ENCODE peak calls at places on chromosomes 11 and 22, in nine cellular contexts. W, V, Q, T, A, H, U, O and M are unnamed samples.

GRCh38 chr11:122180435-122180834 is 64.4 kb upstream of the BLID start:
- DNase-seq in H (no peak), A (no peak), O (no peak), U (no peak), T (peak; percentile 92), V (no peak), Q (no peak), W (no peak), M (no peak)

GRCh38 chr11:14101388-14101787 is 138.9 kb downstream of the SPON1 start:
- DNase-seq in Q (no peak), W (no peak), O (no peak), U (no peak), A (no peak), V (no peak), T (no peak), H (no peak), M (no peak)

GRCh38 chr11:110833033-110833484 is 120.8 kb upstream of the ARHGAP20 start:
- DNase-seq in V (no peak), W (no peak), O (no peak), A (no peak), T (no peak), H (no peak), Q (no peak), U (no peak), M (no peak)

GRCh38 chr11:88292156-88292844 is 45.2 kb downstream of the CTSC start:
- DNase-seq in T (peak; percentile 2), A (peak; percentile 45), V (no peak), W (peak; percentile 58), Q (peak; percentile 12), U (no peak), H (no peak), O (peak; percentile 54), M (no peak)

GRCh38 chr11:118265954-118266353 is 1.9 kb upstream of the MPZL2 start:
- DNase-seq in H (no peak), O (peak; percentile 87), V (no peak), Q (no peak), T (no peak), U (peak; percentile 86), A (no peak), W (peak; percentile 83), M (no peak)

GRCh38 chr11:48107188-48107704 is 109.4 kb upstream of the OR4B1 start:
- DNase-seq in V (no peak), O (no peak), A (no peak), H (peak; percentile 34), T (no peak), U (no peak), W (peak; percentile 57), Q (no peak), M (no peak)

GRCh38 chr11:64620286-64620962 is 29.4 kb downstream of the SLC22A12 start:
- DNase-seq in H (no peak), A (peak; percentile 82), V (no peak), O (no peak), U (no peak), W (peak; percentile 35), Q (peak; percentile 85), T (no peak), M (no peak)

GRCh38 chr22:31212783-31213626 is 907 bp downstream of the LIMK2 start:
- DNase-seq in U (no peak), H (no peak), A (no peak), Q (peak; percentile 26), O (no peak), W (no peak), V (no peak), T (no peak), M (no peak)

GRCh38 chr11:60127311-60127811 is 38.9 kb downstream of the MS4A2 start:
- DNase-seq in U (no peak), V (no peak), Q (no peak), H (no peak), O (no peak), W (no peak), T (no peak), A (no peak), M (no peak)

GRCh38 chr11:117654856-117655255 is 142.2 kb downstream of the DSCAML1 start:
- DNase-seq in A (no peak), H (no peak), U (no peak), V (no peak), T (no peak), O (no peak), W (no peak), Q (peak; percentile 86), M (no peak)

GRCh38 chr22:47328550-47329243 is 566.2 kb downstream of the TBC1D22A start:
- DNase-seq in A (no peak), U (no peak), O (no peak), T (peak; percentile 95), H (no peak), Q (peak; percentile 34), V (no peak), W (no peak), M (no peak)

GRCh38 chr11:16818284-16818683 is 79.8 kb downstream of the C11orf58 start:
- DNase-seq in T (no peak), A (no peak), H (no peak), O (no peak), W (no peak), Q (no peak), U (no peak), V (no peak), M (no peak)

DNA sequence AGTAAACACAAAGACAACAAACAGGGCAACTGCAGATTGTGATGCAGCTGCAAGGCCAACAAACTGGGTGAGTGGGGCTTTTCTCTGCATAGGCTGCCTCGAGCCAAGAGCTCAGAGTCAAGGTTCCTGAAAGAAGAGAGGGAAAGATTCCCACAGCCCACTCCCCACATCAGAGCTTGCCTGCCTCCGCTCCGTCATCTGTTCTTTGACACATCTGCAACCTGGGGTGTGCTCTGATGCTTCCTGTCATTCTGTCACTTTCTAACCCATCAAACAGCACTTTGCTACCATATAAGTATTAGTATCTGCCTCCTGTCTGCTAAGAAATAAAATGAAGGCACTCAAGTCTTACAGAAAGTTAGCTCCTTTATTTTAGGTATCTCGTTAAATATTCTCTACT is 46.9 kb downstream of the C22orf31 start:
- DNase-seq in A (no peak), T (no peak), W (no peak), V (no peak), Q (no peak), U (no peak), H (no peak), O (no peak), M (no peak)
- TF ChIP-seq POLR2AphosphoS5 in A (no peak), T (no peak), W (no peak), V (no peak), Q (no peak), U (no peak), H (no peak), O (no peak), M (no peak)

GRCh38 chr11:2807276-2807681 is 78.3 kb downstream of the CDKN1C start:
- DNase-seq in Q (peak; percentile 67), V (no peak), H (no peak), U (peak; percentile 84), T (no peak), O (peak; percentile 90), A (no peak), W (peak; percentile 79), M (no peak)
- TF ChIP-seq POLR2AphosphoS5 in Q (no peak), V (no peak), H (no peak), U (peak; percentile 88), T (no peak), O (peak; percentile 35), A (no peak), W (peak; percentile 60), M (no peak)

GRCh38 chr11:109304159-109304558 is 117.8 kb upstream of the C11orf87 start:
- DNase-seq in W (no peak), Q (no peak), T (no peak), O (no peak), H (no peak), V (no peak), U (no peak), A (no peak), M (no peak)

GRCh38 chr11:109305009-109305408 is 117.0 kb upstream of the C11orf87 start:
- DNase-seq in V (no peak), Q (no peak), U (no peak), T (no peak), H (no peak), A (no peak), W (no peak), O (no peak), M (no peak)

GRCh38 chr11:109308551-109308950 is 113.4 kb upstream of the C11orf87 start:
- DNase-seq in Q (no peak), H (no peak), W (no peak), T (no peak), O (no peak), A (no peak), U (no peak), V (no peak), M (no peak)

GRCh38 chr11:109309153-109309552 is 112.8 kb upstream of the C11orf87 start:
- DNase-seq in T (no peak), O (no peak), W (no peak), V (no peak), A (no peak), U (no peak), Q (peak; percentile 17), H (no peak), M (no peak)

DNA sequence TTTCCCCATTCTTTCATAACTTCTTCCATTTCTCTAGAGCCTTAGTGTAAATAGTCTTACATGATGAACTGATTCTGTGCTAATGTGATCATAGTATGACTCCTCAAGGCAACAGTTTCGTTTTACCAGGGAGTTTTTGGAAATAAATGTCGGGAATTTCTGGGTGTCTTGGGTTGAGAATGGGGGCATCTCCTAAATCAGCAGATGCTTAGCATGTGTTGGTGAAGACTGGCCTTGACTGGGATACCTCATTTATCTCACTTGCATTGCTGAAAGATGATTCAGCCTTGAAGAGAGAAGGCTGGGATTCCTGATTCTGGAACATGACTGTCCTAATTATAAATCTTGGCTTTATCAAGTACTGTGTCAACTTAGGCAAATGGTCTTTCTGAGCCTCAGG is 115.7 kb upstream of the C11orf87 start:
- DNase-seq in T (no peak), W (no peak), U (no peak), Q (no peak), O (no peak), V (no peak), H (no peak), A (no peak), M (no peak)
- TF ChIP-seq POLR2AphosphoS5 in T (no peak), W (no peak), U (no peak), Q (peak; percentile 22), O (no peak), V (no peak), H (no peak), A (no peak), M (no peak)

GRCh38 chr22:45317551-45318167 is 7.9 kb downstream of the FAM118A start:
- DNase-seq in Q (peak; percentile 70), W (peak; percentile 62), A (no peak), O (peak; percentile 75), U (peak; percentile 87), H (no peak), T (no peak), V (no peak), M (no peak)
- TF ChIP-seq POLR2AphosphoS5 in Q (no peak), W (no peak), A (no peak), O (no peak), U (peak; percentile 82), H (no peak), T (no peak), V (no peak), M (no peak)

GRCh38 chr11:69101100-69101791 is 52.5 kb downstream of the TPCN2 start:
- DNase-seq in U (peak; percentile 87), T (peak; percentile 49), Q (peak; percentile 96), O (peak; percentile 87), W (peak; percentile 83), A (peak; percentile 76), V (peak; percentile 60), H (peak; percentile 85), M (peak; percentile 91)
- TF ChIP-seq POLR2AphosphoS5 in U (peak; percentile 80), T (peak; percentile 8), Q (no peak), O (no peak), W (peak; percentile 48), A (no peak), V (no peak), H (no peak), M (no peak)